ENCODE peak calls at places on chromosomes 2 and 18, in five cellular contexts. U is pancreas, P is GM12865, S is cerebellum, L is heart left ventricle. R is an unnamed sample.

GRCh38 chr2:85438291-85439110 is 20.0 kb downstream of the SH2D6 start:
- DNase-seq in P (no peak), S (no peak), L (peak), U (no peak), R (peak)

GRCh38 chr2:23199115-23199918 is 185.7 kb upstream of the KLHL29 start:
- DNase-seq in P (peak), U (no peak), S (no peak), L (no peak), R (no peak)

GRCh38 chr18:3261393-3262233 is at the start of gene MYL12B:
- DNase-seq in L (peak), S (peak), P (peak), U (peak), R (peak)

GRCh38 chr2:207463433-207463832 is 66.3 kb upstream of the CREB1 start:
- DNase-seq in L (no peak), S (no peak), P (no peak), U (no peak), R (no peak)

GRCh38 chr2:72205546-72205863 is 57.8 kb upstream of the CYP26B1 start:
- DNase-seq in U (no peak), P (no peak), L (no peak), S (no peak), R (no peak)

GRCh38 chr18:6054443-6054842 is 159.1 kb upstream of the TMEM200C start:
- DNase-seq in S (no peak), U (no peak), L (no peak), P (no peak), R (no peak)

GRCh38 chr2:179891237-179891636 is 29.8 kb upstream of the ZNF385B start:
- DNase-seq in L (no peak), S (no peak), P (no peak), U (no peak), R (no peak)

GRCh38 chr2:1837022-1837421 is 92.7 kb upstream of the PXDN start:
- DNase-seq in L (no peak), S (no peak), U (no peak), P (no peak), R (no peak)

GRCh38 chr2:1509271-1509995 is 96.2 kb downstream of the TPO start:
- DNase-seq in U (no peak), L (no peak), P (no peak), S (no peak), R (no peak)

GRCh38 chr2:165572155-165572554 is 102.7 kb downstream of the CSRNP3 start:
- DNase-seq in P (no peak), L (no peak), U (no peak), S (no peak), R (no peak)

GRCh38 chr2:181985632-181986205 is at the start of gene PPP1R1C:
- DNase-seq in L (no peak), U (no peak), P (no peak), S (no peak), R (no peak)

GRCh38 chr2:10939058-10939457 is 27.3 kb downstream of the KCNF1 start:
- DNase-seq in P (no peak), S (no peak), U (no peak), L (no peak), R (no peak)

GRCh38 chr18:50651334-50651733 is 91.4 kb downstream of the MAPK4 start:
- DNase-seq in U (no peak), S (no peak), P (no peak), L (no peak), R (no peak)

GRCh38 chr2:149561309-149561926 is 26.2 kb downstream of the MMADHC start:
- DNase-seq in U (no peak), S (peak), P (peak), L (no peak), R (no peak)

GRCh38 chr2:160836755-160837154 is 323.5 kb upstream of the TANK start:
- DNase-seq in L (no peak), P (no peak), S (no peak), U (no peak), R (no peak)

GRCh38 chr2:201218780-201219179 is 35.8 kb downstream of the CASP10 start:
- DNase-seq in S (no peak), L (no peak), P (no peak), U (no peak), R (no peak)

GRCh38 chr2:46814160-46814559 is 101.4 kb downstream of the MCFD2 start:
- DNase-seq in S (no peak), P (no peak), L (peak), U (peak), R (peak)

GRCh38 chr2:210195066-210195852 is 24.1 kb upstream of the KANSL1L start:
- DNase-seq in P (peak), L (no peak), U (no peak), S (peak), R (no peak)

GRCh38 chr18:6107794-6108193 is 212.5 kb upstream of the TMEM200C start:
- DNase-seq in P (no peak), S (no peak), L (no peak), U (no peak), R (no peak)

GRCh38 chr2:20235655-20236302 is 10.8 kb upstream of the SDC1 start:
- DNase-seq in P (no peak), S (no peak), L (peak), U (no peak), R (no peak)

GRCh38 chr2:208083807-208084206 is 40.5 kb downstream of the CRYGD start:
- DNase-seq in L (no peak), P (no peak), U (no peak), S (no peak), R (no peak)

GRCh38 chr18:69400253-69400975 is at the start of gene DOK6:
- DNase-seq in P (no peak), U (peak), L (peak), S (peak), R (peak)

GRCh38 chr2:231124833-231125232 is at the start of gene HTR2B:
- DNase-seq in S (no peak), L (no peak), P (peak), U (no peak), R (no peak)

GRCh38 chr2:237694423-237695194 is 67.2 kb downstream of the LRRFIP1 start:
- DNase-seq in P (peak), U (no peak), S (no peak), L (peak), R (peak)

GRCh38 chr18:47996091-47996541 is 65.7 kb upstream of the SMAD2 start:
- DNase-seq in U (no peak), S (peak), P (no peak), L (no peak), R (no peak)

GRCh38 chr2:172102858-172103359 is at the start of gene DLX2:
- DNase-seq in U (peak), L (peak), P (peak), S (peak), R (peak)

GRCh38 chr2:120526047-120526562 is 180.2 kb downstream of the INHBB start:
- DNase-seq in P (no peak), L (no peak), U (no peak), S (no peak), R (peak)

GRCh38 chr2:28395334-28396061 is 2.8 kb downstream of the FOSL2 start:
- DNase-seq in P (no peak), L (no peak), U (no peak), S (peak), R (peak)

GRCh38 chr18:32714571-32715148 is 58.2 kb downstream of the KLHL14 start:
- DNase-seq in U (no peak), P (peak), S (peak), L (no peak), R (no peak)

GRCh38 chr2:211453311-211453894 is 897.0 kb downstream of the CPS1 start:
- DNase-seq in P (no peak), U (no peak), L (no peak), S (no peak), R (no peak)

GRCh38 chr2:233072838-233073237 is 12.7 kb downstream of the INPP5D start:
- DNase-seq in U (no peak), L (no peak), P (no peak), S (no peak), R (no peak)

R was measured in psoas muscle.